ENCODE peak calls at places on chromosome 5, in ten cellular contexts. One of them, this sample, is unnamed.

GRCh38 chr5:169686137-169686536 is 49.1 kb downstream of the DOCK2 start:
- DNase-seq in brain microvascular endothelial cell: no peak
- DNase-seq in GM12878: no peak
- DNase-seq in A549: no peak
- DNase-seq in CD8-positive, alpha-beta T cell: no peak
- DNase-seq in body of pancreas: no peak
- DNase-seq in RWPE1: no peak
- DNase-seq in GM23248: no peak
- DNase-seq in Panc1: no peak
- DNase-seq in neural progenitor cell: no peak
- DNase-seq in this sample: no peak

GRCh38 chr5:59039296-59040006 is 456.6 kb downstream of the RAB3C start:
- DNase-seq in brain microvascular endothelial cell: peak; percentile 78
- DNase-seq in GM12878: no peak
- DNase-seq in A549: no peak
- DNase-seq in CD8-positive, alpha-beta T cell: peak; percentile 93
- DNase-seq in body of pancreas: peak; percentile 53
- DNase-seq in RWPE1: peak; percentile 69
- DNase-seq in GM23248: peak; percentile 90
- DNase-seq in Panc1: no peak
- DNase-seq in neural progenitor cell: peak; percentile 76
- DNase-seq in this sample: peak; percentile 29

GRCh38 chr5:129001831-129002626 is 36.7 kb downstream of the SLC27A6 start:
- DNase-seq in brain microvascular endothelial cell: no peak
- DNase-seq in GM12878: no peak
- DNase-seq in A549: no peak
- DNase-seq in CD8-positive, alpha-beta T cell: no peak
- DNase-seq in body of pancreas: no peak
- DNase-seq in RWPE1: no peak
- DNase-seq in GM23248: no peak
- DNase-seq in Panc1: no peak
- DNase-seq in neural progenitor cell: peak; percentile 19
- DNase-seq in this sample: no peak

GRCh38 chr5:6713274-6714181 is at the start of gene TENT4A:
- DNase-seq in brain microvascular endothelial cell: no peak
- DNase-seq in GM12878: no peak
- DNase-seq in A549: peak; percentile 92
- DNase-seq in CD8-positive, alpha-beta T cell: peak; percentile 21
- DNase-seq in body of pancreas: peak; percentile 40
- DNase-seq in RWPE1: peak; percentile 97
- DNase-seq in GM23248: peak; percentile 64
- DNase-seq in Panc1: no peak
- DNase-seq in neural progenitor cell: no peak
- DNase-seq in this sample: no peak

GRCh38 chr5:65485405-65485804 is 3.7 kb upstream of the ADAMTS6 start:
- DNase-seq in brain microvascular endothelial cell: no peak
- DNase-seq in GM12878: no peak
- DNase-seq in A549: no peak
- DNase-seq in CD8-positive, alpha-beta T cell: no peak
- DNase-seq in body of pancreas: no peak
- DNase-seq in RWPE1: no peak
- DNase-seq in GM23248: no peak
- DNase-seq in Panc1: no peak
- DNase-seq in neural progenitor cell: no peak
- DNase-seq in this sample: no peak

GRCh38 chr5:102048940-102049339 is 247.1 kb downstream of the SLCO4C1 start:
- DNase-seq in brain microvascular endothelial cell: no peak
- DNase-seq in GM12878: no peak
- DNase-seq in A549: no peak
- DNase-seq in CD8-positive, alpha-beta T cell: no peak
- DNase-seq in body of pancreas: no peak
- DNase-seq in RWPE1: no peak
- DNase-seq in GM23248: no peak
- DNase-seq in Panc1: no peak
- DNase-seq in neural progenitor cell: no peak
- DNase-seq in this sample: no peak

GRCh38 chr5:95730730-95731570 is at the start of gene RHOBTB3:
- DNase-seq in brain microvascular endothelial cell: peak; percentile 92
- DNase-seq in GM12878: no peak
- DNase-seq in A549: peak; percentile 49
- DNase-seq in CD8-positive, alpha-beta T cell: peak; percentile 26
- DNase-seq in body of pancreas: peak; percentile 96
- DNase-seq in RWPE1: peak; percentile 80
- DNase-seq in GM23248: peak; percentile 92
- DNase-seq in Panc1: no peak
- DNase-seq in neural progenitor cell: peak; percentile 89
- DNase-seq in this sample: peak; percentile 90

GRCh38 chr5:126274819-126275218 is 148.4 kb upstream of the GRAMD2B start:
- DNase-seq in brain microvascular endothelial cell: no peak
- DNase-seq in GM12878: no peak
- DNase-seq in A549: no peak
- DNase-seq in CD8-positive, alpha-beta T cell: no peak
- DNase-seq in body of pancreas: no peak
- DNase-seq in RWPE1: no peak
- DNase-seq in GM23248: no peak
- DNase-seq in Panc1: no peak
- DNase-seq in neural progenitor cell: no peak
- DNase-seq in this sample: no peak

GRCh38 chr5:55450050-55450765 is 84.6 kb downstream of the PLPP1 start:
- DNase-seq in brain microvascular endothelial cell: peak; percentile 60
- DNase-seq in GM12878: no peak
- DNase-seq in A549: no peak
- DNase-seq in CD8-positive, alpha-beta T cell: no peak
- DNase-seq in body of pancreas: no peak
- DNase-seq in RWPE1: no peak
- DNase-seq in GM23248: peak; percentile 73
- DNase-seq in Panc1: no peak
- DNase-seq in neural progenitor cell: no peak
- DNase-seq in this sample: no peak

GRCh38 chr5:103356344-103357091 is 98.0 kb downstream of the MACIR start:
- DNase-seq in brain microvascular endothelial cell: no peak
- DNase-seq in GM12878: no peak
- DNase-seq in A549: no peak
- DNase-seq in CD8-positive, alpha-beta T cell: no peak
- DNase-seq in body of pancreas: no peak
- DNase-seq in RWPE1: no peak
- DNase-seq in GM23248: no peak
- DNase-seq in Panc1: no peak
- DNase-seq in neural progenitor cell: no peak
- DNase-seq in this sample: no peak

GRCh38 chr5:152505442-152506042 is 100.5 kb upstream of the NMUR2 start:
- DNase-seq in brain microvascular endothelial cell: peak; percentile 46
- DNase-seq in GM12878: no peak
- DNase-seq in A549: peak; percentile 20
- DNase-seq in CD8-positive, alpha-beta T cell: peak; percentile 7
- DNase-seq in body of pancreas: peak; percentile 62
- DNase-seq in RWPE1: peak; percentile 51
- DNase-seq in GM23248: peak; percentile 70
- DNase-seq in Panc1: peak; percentile 25
- DNase-seq in neural progenitor cell: peak; percentile 82
- DNase-seq in this sample: peak; percentile 22

GRCh38 chr5:52727568-52727967 is 60.1 kb upstream of the ITGA1 start:
- DNase-seq in brain microvascular endothelial cell: peak; percentile 85
- DNase-seq in GM12878: no peak
- DNase-seq in A549: no peak
- DNase-seq in CD8-positive, alpha-beta T cell: no peak
- DNase-seq in body of pancreas: no peak
- DNase-seq in RWPE1: peak; percentile 70
- DNase-seq in GM23248: peak; percentile 91
- DNase-seq in Panc1: no peak
- DNase-seq in neural progenitor cell: no peak
- DNase-seq in this sample: no peak

DNA sequence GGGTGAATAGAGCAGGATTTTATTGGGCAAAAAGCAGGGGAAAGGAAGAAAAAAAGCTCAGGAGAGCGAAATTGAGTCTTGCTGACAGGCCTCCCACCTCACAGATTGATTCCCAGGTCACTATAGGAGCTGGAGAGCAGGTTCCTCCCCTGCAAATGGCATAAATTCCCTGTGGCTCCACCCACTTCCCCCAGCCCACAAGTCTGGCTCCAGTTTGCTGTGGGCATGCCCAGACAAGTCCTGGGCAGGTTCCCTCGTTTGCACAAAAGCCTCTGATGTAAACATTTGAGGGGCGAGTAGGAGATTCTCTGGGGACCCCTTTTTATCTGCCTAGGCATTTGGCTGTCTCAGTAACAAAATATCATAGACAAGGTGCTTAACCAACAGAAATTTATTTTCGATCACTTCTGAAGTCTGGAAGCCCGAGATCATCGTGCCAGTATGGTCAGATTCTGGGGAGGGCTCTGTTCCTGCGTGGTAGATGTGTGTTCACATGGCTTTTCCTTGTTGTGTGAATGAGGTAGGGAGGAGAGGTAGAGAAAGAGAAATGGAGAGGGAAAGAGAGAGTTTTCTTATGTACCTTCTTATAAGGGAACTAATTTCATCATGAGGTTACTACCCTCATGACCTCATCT is 614.5 kb downstream of the MAT2B start:
- DNase-seq in brain microvascular endothelial cell: no peak
- DNase-seq in GM12878: no peak
- DNase-seq in A549: no peak
- DNase-seq in CD8-positive, alpha-beta T cell: no peak
- DNase-seq in body of pancreas: no peak
- DNase-seq in RWPE1: peak; percentile 16
- DNase-seq in GM23248: peak; percentile 19
- DNase-seq in Panc1: no peak
- DNase-seq in neural progenitor cell: peak; percentile 6
- DNase-seq in this sample: no peak
- H3K27ac ChIP-seq in brain microvascular endothelial cell: no peak overlapping the region
- H3K27ac ChIP-seq in GM12878: no peak overlapping the region
- H3K27ac ChIP-seq in A549: peak overlapping the region; percentile 57
- H3K27ac ChIP-seq in CD8-positive, alpha-beta T cell: no peak overlapping the region
- H3K27ac ChIP-seq in body of pancreas: no peak overlapping the region
- H3K27ac ChIP-seq in RWPE1: no peak overlapping the region
- H3K27ac ChIP-seq in GM23248: no peak overlapping the region
- H3K27ac ChIP-seq in Panc1: no peak overlapping the region
- H3K27ac ChIP-seq in neural progenitor cell: no peak overlapping the region
- H3K27ac ChIP-seq in this sample: no peak overlapping the region

DNA sequence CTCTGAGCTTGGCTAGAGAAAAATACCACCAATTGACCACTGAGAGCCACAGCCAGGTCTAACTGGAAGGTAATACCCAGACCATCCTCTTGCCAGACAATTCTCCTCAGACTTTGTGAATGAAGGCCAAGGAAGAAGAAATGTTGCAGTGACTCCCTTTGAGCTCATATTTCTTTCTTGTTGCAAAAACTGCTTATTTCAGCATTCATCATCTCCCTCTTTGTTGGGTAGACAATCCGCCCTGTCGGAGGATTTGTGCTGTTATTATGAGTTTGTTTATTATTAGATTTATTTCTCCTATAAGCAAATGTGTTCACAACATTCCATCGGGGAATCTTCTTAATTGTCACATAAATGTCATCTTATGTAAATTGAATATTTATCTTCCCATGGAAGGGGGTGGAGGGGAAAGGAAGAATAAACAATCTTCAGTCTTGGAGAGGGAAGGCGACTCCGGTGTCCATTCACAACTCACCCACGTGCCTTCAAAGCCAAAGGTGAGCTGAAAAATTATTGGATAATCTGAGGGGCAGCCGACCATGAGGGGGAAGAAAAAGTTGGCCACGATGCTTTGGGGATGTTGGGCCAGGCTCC is 1.8 kb upstream of the JADE2 start:
- DNase-seq in brain microvascular endothelial cell: no peak
- DNase-seq in GM12878: no peak
- DNase-seq in A549: no peak
- DNase-seq in CD8-positive, alpha-beta T cell: no peak
- DNase-seq in body of pancreas: no peak
- DNase-seq in RWPE1: no peak
- DNase-seq in GM23248: peak; percentile 24
- DNase-seq in Panc1: no peak
- DNase-seq in neural progenitor cell: no peak
- DNase-seq in this sample: no peak
- H3K27ac ChIP-seq in brain microvascular endothelial cell: no peak overlapping the region
- H3K27ac ChIP-seq in GM12878: no peak overlapping the region
- H3K27ac ChIP-seq in A549: peak overlapping the region; percentile 100
- H3K27ac ChIP-seq in CD8-positive, alpha-beta T cell: peak overlapping the region; percentile 98
- H3K27ac ChIP-seq in body of pancreas: peak overlapping the region; percentile 96
- H3K27ac ChIP-seq in RWPE1: peak overlapping the region; percentile 98
- H3K27ac ChIP-seq in GM23248: peak overlapping the region; percentile 82
- H3K27ac ChIP-seq in Panc1: peak overlapping the region; percentile 99
- H3K27ac ChIP-seq in neural progenitor cell: no peak overlapping the region
- H3K27ac ChIP-seq in this sample: peak overlapping the region; percentile 99

DNA sequence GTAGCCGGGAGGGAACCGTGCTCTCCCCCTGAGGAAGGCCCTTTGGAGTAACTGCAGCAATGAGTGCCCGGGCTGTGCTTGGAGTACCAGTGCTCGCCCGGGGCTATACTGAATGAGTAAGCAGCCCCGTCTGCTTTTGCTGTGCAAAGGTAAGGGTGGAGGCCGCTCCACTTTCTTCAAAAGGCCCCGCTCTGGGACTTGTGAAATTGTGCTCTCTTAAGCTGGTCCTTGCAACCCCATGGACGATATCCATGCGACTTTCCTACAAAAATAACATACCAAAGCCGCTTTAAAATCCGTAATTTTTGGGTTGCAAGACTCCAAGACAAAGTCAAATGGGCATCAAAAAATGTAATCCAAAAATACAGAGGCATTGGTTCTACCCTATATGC is 579 bp upstream of the TNFAIP8 start:
- DNase-seq in brain microvascular endothelial cell: no peak
- DNase-seq in GM12878: no peak
- DNase-seq in A549: no peak
- DNase-seq in CD8-positive, alpha-beta T cell: peak; percentile 58
- DNase-seq in body of pancreas: no peak
- DNase-seq in RWPE1: peak; percentile 86
- DNase-seq in GM23248: no peak
- DNase-seq in Panc1: no peak
- DNase-seq in neural progenitor cell: peak; percentile 55
- DNase-seq in this sample: no peak
- H3K27ac ChIP-seq in brain microvascular endothelial cell: no peak overlapping the region
- H3K27ac ChIP-seq in GM12878: peak overlapping the region; percentile 92
- H3K27ac ChIP-seq in A549: no peak overlapping the region
- H3K27ac ChIP-seq in CD8-positive, alpha-beta T cell: no peak overlapping the region
- H3K27ac ChIP-seq in body of pancreas: peak overlapping the region; percentile 48
- H3K27ac ChIP-seq in RWPE1: peak overlapping the region; percentile 87
- H3K27ac ChIP-seq in GM23248: no peak overlapping the region
- H3K27ac ChIP-seq in Panc1: no peak overlapping the region
- H3K27ac ChIP-seq in neural progenitor cell: no peak overlapping the region
- H3K27ac ChIP-seq in this sample: no peak overlapping the region

DNA sequence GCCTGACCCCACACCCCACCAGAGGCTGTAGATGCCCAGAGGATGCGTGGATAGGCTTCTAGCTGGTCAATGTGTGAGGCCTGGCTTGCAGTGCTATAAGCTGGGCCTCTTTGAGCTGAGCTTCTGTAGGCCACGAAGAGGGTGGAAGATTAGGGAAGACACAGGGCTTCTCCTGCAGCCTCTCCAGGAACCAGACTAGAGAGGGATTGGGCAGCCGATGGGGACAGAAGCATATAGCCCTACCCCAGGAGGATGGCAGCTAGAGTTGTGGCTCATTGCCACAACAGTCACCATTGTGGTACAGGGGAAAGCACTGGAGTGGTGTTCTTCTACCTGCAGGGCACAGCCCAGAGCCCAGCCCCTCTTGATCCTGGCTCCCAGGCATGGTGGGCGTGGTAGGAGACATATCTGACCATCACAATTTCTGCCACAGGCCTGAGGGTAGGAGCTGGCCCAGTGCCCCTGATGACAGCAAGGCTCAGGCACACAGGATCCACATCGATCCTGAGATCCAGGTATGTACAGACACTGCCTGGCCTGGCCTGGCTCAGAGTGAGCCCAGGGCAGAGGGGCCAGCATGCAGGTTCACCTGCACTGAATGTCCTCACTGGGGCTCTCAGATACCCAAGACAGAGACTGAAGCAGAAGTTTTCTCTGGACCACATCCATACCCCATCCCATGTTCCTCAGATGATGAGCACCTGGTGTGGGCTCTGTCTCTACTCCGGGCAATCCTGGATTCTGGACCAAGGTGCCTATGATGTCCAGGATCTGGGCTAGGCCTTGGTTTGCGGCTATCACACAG is 8.7 kb downstream of the PDLIM4 start:
- DNase-seq in brain microvascular endothelial cell: no peak
- DNase-seq in GM12878: no peak
- DNase-seq in A549: no peak
- DNase-seq in CD8-positive, alpha-beta T cell: no peak
- DNase-seq in body of pancreas: no peak
- DNase-seq in RWPE1: no peak
- DNase-seq in GM23248: no peak
- DNase-seq in Panc1: no peak
- DNase-seq in neural progenitor cell: no peak
- DNase-seq in this sample: no peak
- H3K27ac ChIP-seq in brain microvascular endothelial cell: peak overlapping the region; percentile 89
- H3K27ac ChIP-seq in GM12878: no peak overlapping the region
- H3K27ac ChIP-seq in A549: peak overlapping the region; percentile 48
- H3K27ac ChIP-seq in CD8-positive, alpha-beta T cell: no peak overlapping the region
- H3K27ac ChIP-seq in body of pancreas: peak overlapping the region; percentile 56
- H3K27ac ChIP-seq in RWPE1: peak overlapping the region; percentile 98
- H3K27ac ChIP-seq in GM23248: peak overlapping the region; percentile 93
- H3K27ac ChIP-seq in Panc1: no peak overlapping the region
- H3K27ac ChIP-seq in neural progenitor cell: no peak overlapping the region
- H3K27ac ChIP-seq in this sample: peak overlapping the region; percentile 39